ENCODE peak calls at places on chromosomes 11 and 22, in four cellular contexts. B is right atrium auricular region, W is kidney epithelial cell, J is cardiac fibroblast. Q is an unnamed sample.

GRCh38 chr11:94851864-94852581 is 83.9 kb downstream of the AMOTL1 start:
- DNase-seq in B (no peak), W (no peak), J (no peak), Q (no peak)

GRCh38 chr22:30325065-30325720 is 1.5 kb downstream of the TBC1D10A start:
- DNase-seq in W (no peak), J (peak; percentile 84), B (peak; percentile 84), Q (no peak)

GRCh38 chr22:25748704-25749103 is 6.7 kb downstream of the MYO18B start:
- DNase-seq in B (no peak), W (no peak), J (no peak), Q (no peak)

GRCh38 chr11:9280655-9281301 is 15.6 kb upstream of the DENND5A start:
- DNase-seq in W (peak; percentile 57), B (peak; percentile 51), J (peak; percentile 74), Q (no peak)

GRCh38 chr11:48127521-48128183 is 89.0 kb upstream of the OR4B1 start:
- DNase-seq in W (no peak), J (no peak), B (no peak), Q (no peak)

GRCh38 chr11:9815486-9816136 is 151.7 kb downstream of the SWAP70 start:
- DNase-seq in B (no peak), W (peak; percentile 41), J (peak; percentile 67), Q (no peak)

GRCh38 chr11:17734986-17735822 is 623 bp downstream of the KCNC1 start:
- DNase-seq in B (no peak), J (peak; percentile 74), W (no peak), Q (no peak)

GRCh38 chr11:114604886-114605285 is 9.3 kb upstream of the NXPE4 start:
- DNase-seq in B (no peak), W (no peak), J (no peak), Q (no peak)

GRCh38 chr11:128725630-128726461 is 32.0 kb downstream of the FLI1 start:
- DNase-seq in J (peak; percentile 68), W (no peak), B (no peak), Q (peak; percentile 27)

GRCh38 chr11:96332236-96332761 is 10.7 kb downstream of the MAML2 start:
- DNase-seq in W (no peak), B (no peak), J (no peak), Q (no peak)

GRCh38 chr22:20979243-20979809 is 2.8 kb upstream of the LZTR1 start:
- DNase-seq in W (peak; percentile 49), B (no peak), J (peak; percentile 88), Q (no peak)

GRCh38 chr11:118222437-118222836 is 2.4 kb downstream of the JAML start:
- DNase-seq in W (no peak), B (no peak), J (no peak), Q (no peak)

GRCh38 chr11:118226294-118226693 is 1.5 kb upstream of the JAML start:
- DNase-seq in J (no peak), W (no peak), B (no peak), Q (no peak)

GRCh38 chr11:118223576-118223975 is 1.2 kb downstream of the JAML start:
- DNase-seq in W (no peak), J (no peak), B (no peak), Q (no peak)

GRCh38 chr11:118224512-118225180 is at the start of gene JAML:
- DNase-seq in J (no peak), B (no peak), W (no peak), Q (no peak)

GRCh38 chr11:118223992-118224391 is 819 bp downstream of the JAML start:
- DNase-seq in W (no peak), B (no peak), J (no peak), Q (no peak)
- H3K4me3 ChIP-seq in W (no peak overlapping the region), B (no peak overlapping the region), J (no peak overlapping the region), Q (peak overlapping the region; percentile 40)

GRCh38 chr11:130439876-130440275 is 8.6 kb upstream of the ADAMTS15 start:
- DNase-seq in W (no peak), B (no peak), J (no peak), Q (no peak)
- H3K4me3 ChIP-seq in W (no peak overlapping the region), B (no peak overlapping the region), J (no peak overlapping the region), Q (no peak overlapping the region)

GRCh38 chr22:19520566-19521305 is 3.5 kb downstream of the CLDN5 start:
- DNase-seq in J (no peak), W (no peak), B (no peak), Q (no peak)
- H3K4me3 ChIP-seq in J (no peak overlapping the region), W (no peak overlapping the region), B (no peak overlapping the region), Q (peak overlapping the region; percentile 33)

DNA sequence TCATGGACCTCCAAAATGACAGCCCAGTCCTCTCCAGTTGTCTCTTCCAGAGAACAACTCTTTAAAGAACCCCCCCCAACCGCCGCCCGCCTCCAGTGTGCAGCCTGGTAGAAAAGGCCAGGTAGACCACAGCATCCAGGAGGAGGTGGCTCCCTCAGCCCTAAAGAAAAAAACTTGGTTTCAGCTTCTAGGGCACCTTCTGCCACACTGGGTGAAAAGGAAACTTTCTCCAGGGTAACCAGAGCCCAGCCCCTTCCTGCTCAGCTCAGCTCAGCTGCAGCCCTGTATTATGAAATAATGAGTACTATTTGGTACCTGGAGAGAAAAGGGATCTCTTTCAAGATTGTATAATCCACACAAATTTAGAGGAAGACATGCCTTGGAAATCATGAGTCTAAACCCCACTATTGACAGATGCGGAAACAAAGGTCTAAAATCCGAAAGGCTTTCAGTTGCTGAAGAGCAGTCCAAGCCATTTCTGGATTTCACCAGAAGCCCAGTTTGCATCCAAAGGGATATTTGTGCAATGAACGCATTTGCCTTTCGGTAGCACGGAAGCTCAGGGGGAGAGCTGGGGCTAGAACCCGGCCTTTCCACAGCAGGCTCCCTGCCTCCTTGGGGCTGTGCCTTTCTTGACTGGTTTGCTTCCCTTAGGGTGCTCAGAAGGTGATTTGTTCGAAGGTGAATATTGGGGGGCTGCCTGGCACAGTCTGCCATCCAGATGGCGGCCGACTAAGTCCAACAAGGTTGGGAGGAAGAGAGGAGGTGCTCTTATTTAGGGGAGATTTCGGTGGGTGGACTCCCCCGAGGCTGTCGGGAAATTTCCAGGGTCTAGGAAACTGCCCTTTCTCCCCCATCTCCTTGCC is 3.3 kb downstream of the FXYD6 start:
- DNase-seq in B (no peak), J (no peak), W (no peak), Q (no peak)
- H3K4me3 ChIP-seq in B (no peak overlapping the region), J (no peak overlapping the region), W (no peak overlapping the region), Q (no peak overlapping the region)